ENCODE peak calls at places on chromosomes 6 and 20, in five cellular contexts. L is gastrocnemius medialis, K is heart left ventricle, R is stomach, G is HepG2. N is an unnamed sample.
A peak's percentile ranks its signal among the peaks of the same experiment; 100 is the strongest.

GRCh38 chr6:21590345-21590744 is 3.2 kb upstream of the SOX4 start:
- DNase-seq in L (no peak), K (no peak), R (no peak), G (no peak), N (no peak)

GRCh38 chr6:1596088-1596852 is 13.4 kb upstream of the FOXC1 start:
- DNase-seq in L (no peak), K (peak; percentile 48), R (peak; percentile 69), G (peak; percentile 50), N (peak; percentile 79)

GRCh38 chr20:15378151-15378550 is 1040.7 kb upstream of the FLRT3 start:
- DNase-seq in L (no peak), K (no peak), R (no peak), G (no peak), N (no peak)

GRCh38 chr6:34021839-34022190 is 124.1 kb downstream of the GRM4 start:
- DNase-seq in L (no peak), K (no peak), R (peak; percentile 54), G (no peak), N (no peak)

GRCh38 chr6:47071681-47072080 is 29.5 kb upstream of the ADGRF1 start:
- DNase-seq in L (no peak), K (no peak), R (no peak), G (no peak), N (no peak)

GRCh38 chr6:46997646-46998045 is 44.5 kb downstream of the ADGRF1 start:
- DNase-seq in L (no peak), K (no peak), R (no peak), G (no peak), N (no peak)

GRCh38 chr6:38404355-38404754 is 235.4 kb downstream of the BTBD9 start:
- DNase-seq in L (no peak), K (no peak), R (no peak), G (peak; percentile 35), N (no peak)

GRCh38 chr6:163420315-163420667 is 5.8 kb downstream of the QKI start:
- DNase-seq in L (no peak), K (no peak), R (no peak), G (no peak), N (no peak)

GRCh38 chr6:54198134-54198533 is 86.9 kb downstream of the MLIP start:
- DNase-seq in L (no peak), K (no peak), R (no peak), G (peak; percentile 6), N (no peak)

GRCh38 chr6:6875818-6876470 is 231.8 kb upstream of the RREB1 start:
- DNase-seq in L (no peak), K (no peak), R (no peak), G (no peak), N (peak; percentile 45)

GRCh38 chr6:6348251-6348650 is 27.8 kb upstream of the F13A1 start:
- DNase-seq in L (no peak), K (no peak), R (no peak), G (no peak), N (no peak)

GRCh38 chr6:36839819-36840379 is 655 bp upstream of the CPNE5 start:
- DNase-seq in L (no peak), K (peak; percentile 59), R (peak; percentile 30), G (no peak), N (no peak)

GRCh38 chr6:15518878-15519277 is 143.9 kb downstream of the DTNBP1 start:
- DNase-seq in L (no peak), K (no peak), R (no peak), G (no peak), N (no peak)

GRCh38 chr20:41563087-41563486 is 55.1 kb downstream of the CHD6 start:
- DNase-seq in L (no peak), K (no peak), R (no peak), G (no peak), N (no peak)

GRCh38 chr6:90458353-90459224 is 128.3 kb downstream of the MAP3K7 start:
- DNase-seq in L (no peak), K (peak; percentile 10), R (no peak), G (no peak), N (peak; percentile 25)

GRCh38 chr6:12761376-12762115 is 45.0 kb downstream of the PHACTR1 start:
- DNase-seq in L (no peak), K (no peak), R (no peak), G (no peak), N (no peak)

GRCh38 chr20:38270869-38271608 is 10.5 kb upstream of the KIAA1755 start:
- DNase-seq in L (no peak), K (peak; percentile 83), R (no peak), G (no peak), N (peak; percentile 41)

GRCh38 chr20:47054945-47055344 is 160.3 kb downstream of the EYA2 start:
- DNase-seq in L (no peak), K (no peak), R (no peak), G (no peak), N (no peak)

GRCh38 chr20:4018015-4018748 is 2.8 kb upstream of the RNF24 start:
- DNase-seq in L (no peak), K (no peak), R (no peak), G (no peak), N (no peak)

GRCh38 chr6:105890521-105891244 is 195.5 kb upstream of the PRDM1 start:
- DNase-seq in L (no peak), K (no peak), R (no peak), G (no peak), N (no peak)

GRCh38 chr6:21856096-21856825 is 262.7 kb downstream of the SOX4 start:
- DNase-seq in L (no peak), K (no peak), R (no peak), G (no peak), N (no peak)

GRCh38 chr6:169253341-169253740 is 305 bp downstream of the THBS2 start:
- DNase-seq in L (no peak), K (no peak), R (no peak), G (no peak), N (peak; percentile 34)

GRCh38 chr6:7742214-7742613 is 16.3 kb downstream of the BMP6 start:
- DNase-seq in L (no peak), K (no peak), R (no peak), G (no peak), N (no peak)

GRCh38 chr6:158031445-158032353 is 50.0 kb downstream of the SYNJ2 start:
- DNase-seq in L (no peak), K (peak; percentile 88), R (peak; percentile 55), G (no peak), N (peak; percentile 26)

GRCh38 chr6:130598021-130598989 is 228.9 kb upstream of the SMLR1 start:
- DNase-seq in L (no peak), K (no peak), R (no peak), G (no peak), N (no peak)

GRCh38 chr6:25197116-25197515 is 82.1 kb upstream of the CARMIL1 start:
- DNase-seq in L (no peak), K (no peak), R (no peak), G (no peak), N (no peak)

GRCh38 chr6:55069132-55069781 is 105.1 kb upstream of the HCRTR2 start:
- DNase-seq in L (no peak), K (no peak), R (peak; percentile 32), G (peak; percentile 49), N (no peak)

GRCh38 chr6:64252256-64252655 is 616.7 kb downstream of the PHF3 start:
- DNase-seq in L (no peak), K (no peak), R (no peak), G (no peak), N (no peak)

GRCh38 chr20:39109933-39110818 is 148.0 kb downstream of the DHX35 start:
- DNase-seq in L (no peak), K (no peak), R (no peak), G (no peak), N (no peak)

GRCh38 chr6:152595507-152595906 is 41.7 kb downstream of the SYNE1 start:
- DNase-seq in L (no peak), K (no peak), R (no peak), G (peak; percentile 16), N (no peak)

GRCh38 chr20:8454137-8454712 is 322.2 kb downstream of the PLCB1 start:
- DNase-seq in L (no peak), K (no peak), R (no peak), G (peak; percentile 65), N (no peak)

GRCh38 chr6:47456536-47456975 is 21.0 kb upstream of the CD2AP start:
- DNase-seq in L (no peak), K (no peak), R (no peak), G (no peak), N (no peak)

GRCh38 chr6:4466260-4466659 is 309.9 kb upstream of the CDYL start:
- DNase-seq in L (no peak), K (no peak), R (peak; percentile 58), G (no peak), N (no peak)

GRCh38 chr6:109445382-109445781 is 4.9 kb downstream of the SMPD2 start:
- DNase-seq in L (no peak), K (no peak), R (no peak), G (no peak), N (no peak)

GRCh38 chr6:109446072-109446471 is 5.5 kb downstream of the SMPD2 start:
- DNase-seq in L (no peak), K (no peak), R (peak; percentile 28), G (no peak), N (no peak)

GRCh38 chr6:109447087-109447486 is 6.6 kb downstream of the SMPD2 start:
- DNase-seq in L (no peak), K (no peak), R (no peak), G (no peak), N (no peak)

GRCh38 chr6:109447878-109448555 is 7.5 kb downstream of the SMPD2 start:
- DNase-seq in L (no peak), K (no peak), R (peak; percentile 24), G (no peak), N (no peak)

GRCh38 chr6:109446541-109446940 is 6.0 kb downstream of the SMPD2 start:
- DNase-seq in L (no peak), K (no peak), R (peak; percentile 19), G (no peak), N (no peak)
- TF ChIP-seq POLR2A in L (no peak), K (no peak), R (no peak), G (no peak), N (no peak)

DNA sequence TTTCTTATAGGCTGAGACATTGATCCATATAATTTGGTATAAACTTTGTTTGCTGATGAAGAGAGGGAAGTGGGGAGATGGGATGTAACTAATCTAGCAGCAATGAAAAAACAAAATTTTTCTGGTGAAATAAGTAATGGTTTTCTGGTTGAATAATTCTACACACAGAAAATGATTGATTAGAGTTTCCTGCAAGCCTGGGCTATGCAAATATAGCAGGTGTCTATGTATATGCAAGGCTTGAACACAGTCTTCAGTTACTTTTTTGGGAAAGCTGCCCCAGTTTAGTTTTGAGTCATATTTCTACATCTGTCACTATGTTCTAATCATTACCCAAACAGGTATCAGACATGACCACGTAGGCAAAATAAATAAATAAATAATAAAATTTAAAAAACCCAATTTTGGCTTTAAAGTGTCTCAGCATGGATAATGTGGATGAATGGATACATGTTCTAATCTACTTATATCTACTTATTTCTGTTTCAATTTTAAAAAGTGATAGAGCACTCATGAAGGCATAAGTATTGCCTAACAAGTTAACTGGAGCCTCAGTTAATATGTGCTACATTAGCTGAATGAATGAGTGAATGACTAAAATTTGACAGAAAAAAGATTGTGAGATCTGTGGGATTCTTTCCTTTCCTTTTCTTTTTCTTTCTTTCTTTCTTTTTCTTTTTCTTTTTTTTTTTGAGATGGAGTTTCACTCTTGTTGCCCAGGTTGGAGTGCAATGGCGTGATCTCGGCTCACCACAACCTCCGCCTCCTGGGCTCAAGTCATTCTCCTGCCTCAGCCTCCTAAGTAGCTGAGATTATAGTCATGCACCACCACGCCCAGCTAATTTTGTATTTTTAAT is 37.2 kb upstream of the TFB1M start:
- DNase-seq in L (no peak), K (no peak), R (no peak), G (no peak), N (no peak)
- H3K27ac ChIP-seq in L (no peak overlapping the region), K (no peak overlapping the region), R (no peak overlapping the region), G (no peak overlapping the region), N (no peak overlapping the region)

GRCh38 chr6:116253505-116254296 is at the start of gene TSPYL4:
- DNase-seq in L (peak; percentile 78), K (peak; percentile 94), R (peak; percentile 94), G (peak; percentile 95), N (peak; percentile 97)
- TF ChIP-seq POLR2A in L (peak; percentile 67), K (peak; percentile 94), R (no peak), G (peak; percentile 73), N (peak; percentile 38)

GRCh38 chr20:57627972-57628650 is 7.9 kb upstream of the ZBP1 start:
- DNase-seq in L (peak; percentile 25), K (peak; percentile 70), R (no peak), G (no peak), N (peak; percentile 79)
- H3K27ac ChIP-seq in L (peak overlapping the region; percentile 77), K (peak overlapping the region; percentile 66), R (peak overlapping the region; percentile 69), G (no peak overlapping the region), N (peak overlapping the region; percentile 76)